ENCODE peak calls at places on chromosome 9, in five cellular contexts. N, B, F, I and V are unnamed samples.

GRCh38 chr9:34957492-34958410 is at the start of gene PHF24:
- DNase-seq in N (no peak), B (no peak), F (no peak), I (no peak), V (no peak)

GRCh38 chr9:121133104-121133816 is 58.5 kb downstream of the CNTRL start:
- DNase-seq in N (peak; percentile 74), B (peak; percentile 56), F (no peak), I (peak; percentile 75), V (no peak)

GRCh38 chr9:135479469-135480052 is at the start of gene PPP1R26:
- DNase-seq in N (peak; percentile 50), B (peak; percentile 42), F (no peak), I (peak; percentile 48), V (no peak)

GRCh38 chr9:21523021-21524014 is 41.2 kb upstream of the IFNE start:
- DNase-seq in N (no peak), B (no peak), F (no peak), I (no peak), V (no peak)

GRCh38 chr9:117938086-117938485 is 233.9 kb downstream of the TLR4 start:
- DNase-seq in N (no peak), B (no peak), F (no peak), I (no peak), V (no peak)

GRCh38 chr9:19149230-19149629 is 21.9 kb upstream of the PLIN2 start:
- DNase-seq in N (no peak), B (no peak), F (no peak), I (no peak), V (no peak)

GRCh38 chr9:99092643-99093491 is 12.0 kb upstream of the TGFBR1 start:
- DNase-seq in N (no peak), B (no peak), F (no peak), I (no peak), V (peak; percentile 55)

GRCh38 chr9:96241391-96241809 is 60.6 kb downstream of the HSD17B3 start:
- DNase-seq in N (no peak), B (no peak), F (peak; percentile 82), I (no peak), V (no peak)

GRCh38 chr9:5718296-5719032 is 89.6 kb downstream of the RIC1 start:
- DNase-seq in N (no peak), B (no peak), F (no peak), I (no peak), V (no peak)

GRCh38 chr9:115922441-115922840 is 231.2 kb upstream of the PAPPA start:
- DNase-seq in N (no peak), B (no peak), F (no peak), I (no peak), V (no peak)

GRCh38 chr9:35673132-35673997 is at the start of gene CA9:
- DNase-seq in N (no peak), B (peak; percentile 49), F (no peak), I (peak; percentile 95), V (no peak)

GRCh38 chr9:114078021-114078780 is at the start of gene AMBP:
- DNase-seq in N (peak; percentile 37), B (peak; percentile 51), F (no peak), I (peak; percentile 64), V (no peak)
- H3K4me3 ChIP-seq in N (no peak within 1 kb of the TSS), B (no peak within 1 kb of the TSS), F (no peak within 1 kb of the TSS), I (no peak within 1 kb of the TSS), V (no peak within 1 kb of the TSS)

DNA sequence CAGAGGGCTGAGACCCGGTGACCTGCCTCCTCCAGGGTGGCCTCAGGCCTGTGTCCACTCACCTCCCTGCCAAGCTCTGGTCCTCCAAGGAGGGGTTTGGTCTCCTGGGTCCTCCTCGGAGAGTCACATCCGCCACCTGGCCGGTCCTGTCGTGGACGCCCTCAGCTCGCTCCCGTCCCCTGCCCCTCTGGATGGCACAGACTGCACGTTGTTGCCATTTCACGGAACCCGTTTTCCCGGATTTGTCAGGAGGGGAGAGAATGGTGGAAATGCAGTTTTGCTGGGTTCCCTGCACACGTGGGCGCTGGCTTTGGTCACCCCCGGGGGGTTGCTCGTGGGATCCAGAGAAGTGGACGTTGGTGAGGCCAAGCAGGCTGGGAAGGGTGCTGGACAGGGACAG is 62.7 kb downstream of the RXRA start:
- DNase-seq in N (no peak), B (no peak), F (no peak), I (no peak), V (no peak)
- TF ChIP-seq POLR2AphosphoS5 in N (no peak), B (no peak), F (no peak), I (no peak), V (no peak)

GRCh38 chr9:129079829-129080228 is 1.1 kb upstream of the DOLPP1 start:
- DNase-seq in N (no peak), B (no peak), F (no peak), I (no peak), V (no peak)
- H3K4me3 ChIP-seq in N (no peak overlapping the region), B (peak overlapping the region; percentile 74), F (no peak overlapping the region), I (peak overlapping the region; percentile 71), V (peak overlapping the region; percentile 80)

GRCh38 chr9:89464991-89465390 is 32.9 kb downstream of the SEMA4D start:
- DNase-seq in N (no peak), B (no peak), F (no peak), I (no peak), V (no peak)

GRCh38 chr9:89466451-89467277 is 31.2 kb downstream of the SEMA4D start:
- DNase-seq in N (no peak), B (no peak), F (no peak), I (no peak), V (no peak)

GRCh38 chr9:89465726-89466308 is 32.1 kb downstream of the SEMA4D start:
- DNase-seq in N (no peak), B (no peak), F (no peak), I (no peak), V (no peak)

GRCh38 chr9:89462817-89463216 is 35.1 kb downstream of the SEMA4D start:
- DNase-seq in N (no peak), B (no peak), F (no peak), I (no peak), V (no peak)

DNA sequence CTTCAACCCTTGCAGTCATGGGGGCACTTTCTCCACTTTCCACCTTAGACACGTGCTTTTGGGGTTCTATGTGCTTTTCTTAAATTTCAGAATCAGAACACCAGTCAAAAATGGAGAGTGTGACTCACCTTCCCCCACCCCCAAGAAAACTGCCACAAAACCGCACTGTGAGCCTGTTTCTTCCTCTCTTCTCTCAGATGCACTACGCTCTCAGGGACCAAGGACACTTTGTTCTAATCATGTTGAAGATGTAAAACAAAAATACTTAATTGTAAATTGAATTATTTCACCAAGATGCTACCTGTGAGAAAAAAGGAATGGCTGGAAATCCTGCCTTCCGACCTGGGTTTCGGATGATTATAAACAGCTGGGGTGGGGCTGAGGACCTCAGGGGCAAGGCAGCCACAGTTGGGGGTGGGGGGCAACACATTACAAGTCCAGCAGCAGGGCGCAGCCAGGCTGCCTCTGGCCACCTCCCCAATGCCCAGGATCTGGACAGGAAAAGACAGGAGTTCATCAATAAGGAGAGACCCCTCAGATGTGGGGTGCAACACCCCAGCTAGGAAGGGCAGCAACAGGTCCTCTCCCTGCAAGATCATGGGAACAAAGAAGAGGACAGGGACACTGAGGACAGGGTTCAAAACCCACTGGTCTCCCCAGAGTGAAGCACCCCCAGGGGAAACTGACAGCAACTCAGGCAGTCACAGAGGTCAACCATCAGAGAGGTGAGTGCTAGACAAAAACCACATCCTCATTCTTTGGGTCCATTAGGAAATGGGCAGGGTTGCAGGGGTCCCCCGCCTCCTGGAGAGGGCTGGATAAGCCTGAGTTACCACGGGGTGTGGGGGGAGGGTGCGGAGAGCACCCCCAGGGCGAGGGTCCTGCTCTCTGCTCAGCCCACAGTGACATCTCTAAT is 33.7 kb downstream of the SEMA4D start:
- DNase-seq in N (peak; percentile 65), B (peak; percentile 76), F (no peak), I (peak; percentile 47), V (no peak)
- TF ChIP-seq POLR2AphosphoS5 in N (peak; percentile 29), B (no peak), F (no peak), I (no peak), V (no peak)

DNA sequence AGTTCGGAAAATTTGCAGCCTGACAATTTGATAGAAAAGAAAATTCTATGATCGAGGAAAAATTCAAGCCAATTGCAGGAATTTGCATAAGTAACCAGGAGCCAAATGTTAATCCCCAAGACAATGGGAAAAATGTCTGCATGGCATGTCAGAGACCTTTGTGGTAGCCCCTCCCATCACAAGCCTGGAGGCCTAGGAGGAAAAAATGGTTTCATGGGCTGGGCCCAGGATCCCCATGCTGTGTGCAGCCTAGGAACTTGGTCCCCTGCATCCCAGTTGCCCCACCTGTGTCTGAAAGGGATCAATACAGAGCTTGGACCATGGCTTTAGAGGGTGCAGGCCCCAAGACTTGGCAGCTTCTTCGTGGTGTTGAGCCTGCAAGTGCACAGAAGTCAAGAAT is 1847.9 kb upstream of the ACO1 start:
- DNase-seq in N (no peak), B (no peak), F (no peak), I (no peak), V (no peak)
- H3K4me3 ChIP-seq in N (no peak overlapping the region), B (no peak overlapping the region), F (no peak overlapping the region), I (no peak overlapping the region), V (no peak overlapping the region)

DNA sequence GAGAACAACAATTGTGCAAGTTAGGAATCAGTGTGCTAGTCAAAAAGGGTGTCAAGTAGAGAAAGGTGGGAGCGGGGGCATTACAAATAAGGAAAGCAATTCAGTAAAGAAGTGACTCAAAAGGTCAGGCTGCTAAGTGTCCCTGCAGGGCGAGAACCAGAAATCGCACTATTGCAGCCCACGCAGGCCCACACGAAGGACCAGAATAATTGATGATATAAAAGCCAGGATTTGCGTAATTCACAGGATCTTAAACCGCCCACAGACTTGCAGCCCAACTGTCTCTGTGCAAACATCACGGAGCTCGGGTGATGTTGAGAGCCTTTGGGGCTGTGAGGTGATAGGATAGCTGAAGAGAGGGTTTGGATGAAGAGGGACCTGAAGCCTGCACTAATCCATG is 349.0 kb downstream of the BRINP1 start:
- DNase-seq in N (no peak), B (no peak), F (no peak), I (no peak), V (no peak)
- TF ChIP-seq POLR2AphosphoS5 in N (no peak), B (no peak), F (no peak), I (no peak), V (no peak)

GRCh38 chr9:14399736-14400657 is 86.1 kb upstream of the NFIB start:
- DNase-seq in N (no peak), B (no peak), F (no peak), I (no peak), V (no peak)
- H3K4me3 ChIP-seq in N (no peak overlapping the region), B (no peak overlapping the region), F (no peak overlapping the region), I (no peak overlapping the region), V (no peak overlapping the region)

GRCh38 chr9:127785023-127785932 is 556 bp upstream of the CDK9 start:
- DNase-seq in N (peak; percentile 89), B (peak; percentile 91), F (peak; percentile 60), I (peak; percentile 91), V (peak; percentile 97)

GRCh38 chr9:127780126-127780885 is 1.8 kb upstream of the SH2D3C start:
- DNase-seq in N (no peak), B (no peak), F (no peak), I (no peak), V (no peak)

GRCh38 chr9:127783644-127784043 is 2.2 kb upstream of the CDK9 start:
- DNase-seq in N (peak; percentile 48), B (no peak), F (no peak), I (no peak), V (no peak)

GRCh38 chr9:127781821-127782220 is 3.4 kb upstream of the SH2D3C start:
- DNase-seq in N (no peak), B (no peak), F (no peak), I (no peak), V (no peak)

DNA sequence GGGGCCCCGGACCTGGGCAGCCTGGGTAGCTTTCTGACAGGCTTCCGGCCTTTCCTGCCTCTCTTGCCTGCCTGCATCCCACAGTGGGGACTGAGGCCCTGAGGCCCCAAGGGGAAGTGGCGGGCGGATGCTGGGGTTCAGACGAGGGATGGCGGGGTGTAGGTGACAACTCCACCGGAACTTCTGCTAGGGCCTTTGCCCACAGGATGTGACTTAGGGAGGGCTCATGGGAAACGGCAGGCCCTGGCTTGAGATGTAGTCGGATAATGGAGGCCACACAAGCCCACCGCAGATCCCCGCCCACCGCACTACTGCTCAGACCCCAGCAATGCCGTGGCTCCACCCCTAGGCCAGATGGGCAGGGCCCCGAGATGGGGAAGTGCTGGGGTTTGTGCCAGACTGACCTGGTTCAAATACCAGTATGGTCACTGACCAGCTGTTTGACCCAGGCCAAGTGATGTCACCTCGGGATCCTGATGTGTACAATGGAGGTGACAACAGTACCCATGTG is 2.7 kb upstream of the CDK9 start:
- DNase-seq in N (peak; percentile 75), B (peak; percentile 70), F (no peak), I (peak; percentile 57), V (peak; percentile 93)
- TF ChIP-seq POLR2AphosphoS5 in N (peak; percentile 75), B (peak; percentile 15), F (no peak), I (no peak), V (no peak)